ENCODE peak calls at places on chromosomes 16 and 17, in six cellular contexts. A is astrocyte of the spinal cord; G is RPMI8226; J is NCI-H1105; N is mesenchymal stem cell; Y is stimulated activated CD8-positive, alpha-beta memory T cell treated with anti-CD3 and anti-CD28 coated beads, Interleukin-4, amount 100 ng/mL, for 24 hours. C is an unnamed sample.
A peak's percentile ranks its signal among the peaks of the same experiment; 100 is the strongest.

GRCh38 chr17:65185686-65186382 is 48.7 kb downstream of the RGS9 start:
- DNase-seq in A (no peak), G (no peak), J (no peak), N (no peak), Y (no peak), C (no peak)

GRCh38 chr17:79777166-79777843 is 643 bp upstream of the CBX2 start:
- DNase-seq in A (no peak), G (peak; percentile 81), J (peak; percentile 66), N (peak; percentile 43), Y (no peak), C (peak; percentile 81)

GRCh38 chr16:27462846-27463682 is 61.1 kb downstream of the IL21R start:
- DNase-seq in A (no peak), G (no peak), J (no peak), N (no peak), Y (no peak), C (no peak)

GRCh38 chr16:69048328-69049120 is 56.9 kb upstream of the HAS3 start:
- DNase-seq in A (no peak), G (no peak), J (no peak), N (no peak), Y (no peak), C (no peak)

GRCh38 chr16:58501242-58502131 is 1.5 kb downstream of the NDRG4 start:
- DNase-seq in A (no peak), G (peak; percentile 62), J (peak; percentile 41), N (no peak), Y (no peak), C (peak; percentile 80)

GRCh38 chr17:15456486-15456885 is 10.9 kb downstream of the CDRT4 start:
- DNase-seq in A (no peak), G (no peak), J (no peak), N (no peak), Y (no peak), C (no peak)

GRCh38 chr16:21646721-21647561 is 5.5 kb downstream of the IGSF6 start:
- DNase-seq in A (no peak), G (no peak), J (no peak), N (peak; percentile 86), Y (peak; percentile 55), C (no peak)

GRCh38 chr17:31842416-31843381 is 16.3 kb downstream of the COPRS start:
- DNase-seq in A (peak; percentile 75), G (peak; percentile 75), J (peak; percentile 70), N (peak; percentile 66), Y (peak; percentile 40), C (peak; percentile 56)

GRCh38 chr17:28384281-28385036 is 13.0 kb downstream of the SARM1 start:
- DNase-seq in A (no peak), G (peak; percentile 68), J (peak; percentile 69), N (peak; percentile 28), Y (peak; percentile 52), C (peak; percentile 88)

GRCh38 chr17:12098568-12098967 is 77.9 kb downstream of the MAP2K4 start:
- DNase-seq in A (no peak), G (no peak), J (no peak), N (no peak), Y (no peak), C (no peak)

GRCh38 chr16:2004795-2005517 is 4.7 kb downstream of the ZNF598 start:
- DNase-seq in A (no peak), G (no peak), J (no peak), N (no peak), Y (no peak), C (no peak)

GRCh38 chr16:15509051-15509592 is 74.7 kb downstream of the BMERB1 start:
- DNase-seq in A (peak; percentile 75), G (no peak), J (no peak), N (peak; percentile 22), Y (no peak), C (no peak)